ENCODE peak calls at places on chromosomes 11 and 22, in ten cellular contexts. P, Y, E, U, V, I, Z, C, K and F are unnamed samples.

GRCh38 chr22:49232319-49233067 is 595.2 kb downstream of the BRD1 start:
- DNase-seq in P (no peak), Y (no peak), E (peak), U (no peak), V (no peak), I (no peak), Z (no peak), C (no peak), K (no peak), F (no peak)

GRCh38 chr11:70323811-70324210 is 53.3 kb downstream of the PPFIA1 start:
- DNase-seq in P (no peak), Y (no peak), E (no peak), U (peak), V (no peak), I (no peak), Z (no peak), C (no peak), K (no peak), F (no peak)

GRCh38 chr11:66882540-66882939 is 25.7 kb downstream of the LRFN4 start:
- DNase-seq in P (no peak), Y (no peak), E (no peak), U (no peak), V (peak), I (no peak), Z (peak), C (no peak), K (no peak), F (no peak)

GRCh38 chr11:10642298-10642697 is 51.3 kb downstream of the IRAG1 start:
- DNase-seq in P (no peak), Y (no peak), E (no peak), U (no peak), V (no peak), I (no peak), Z (no peak), C (no peak), K (no peak), F (no peak)

GRCh38 chr22:47865626-47866025 is 1103.2 kb downstream of the TBC1D22A start:
- DNase-seq in P (no peak), Y (no peak), E (no peak), U (no peak), V (no peak), I (no peak), Z (no peak), C (no peak), K (no peak), F (no peak)

GRCh38 chr11:10405858-10406592 is 49.0 kb upstream of the AMPD3 start:
- DNase-seq in P (peak), Y (peak), E (no peak), U (peak), V (peak), I (peak), Z (peak), C (peak), K (peak), F (peak)

GRCh38 chr11:63564785-63565350 is 1.7 kb upstream of the PLAAT2 start:
- DNase-seq in P (no peak), Y (no peak), E (no peak), U (no peak), V (no peak), I (no peak), Z (no peak), C (no peak), K (no peak), F (no peak)

GRCh38 chr22:42692239-42693054 is 28.2 kb downstream of the A4GALT start:
- DNase-seq in P (no peak), Y (no peak), E (no peak), U (no peak), V (no peak), I (no peak), Z (no peak), C (no peak), K (no peak), F (no peak)

GRCh38 chr11:75275581-75275980 is 35.0 kb downstream of the TPBGL start:
- DNase-seq in P (peak), Y (peak), E (peak), U (no peak), V (peak), I (peak), Z (no peak), C (no peak), K (peak), F (peak)

GRCh38 chr11:777288-778255 is at the start of gene GATD1:
- DNase-seq in P (peak), Y (peak), E (peak), U (peak), V (peak), I (peak), Z (peak), C (peak), K (peak), F (peak)

GRCh38 chr11:87290304-87290922 is 252.7 kb downstream of the TMEM135 start:
- DNase-seq in P (no peak), Y (no peak), E (no peak), U (peak), V (no peak), I (no peak), Z (peak), C (no peak), K (no peak), F (no peak)

GRCh38 chr22:26563022-26563421 is 26.9 kb downstream of the TPST2 start:
- DNase-seq in P (no peak), Y (peak), E (no peak), U (no peak), V (no peak), I (no peak), Z (no peak), C (no peak), K (no peak), F (no peak)

GRCh38 chr11:2518983-2519340 is 74.2 kb downstream of the KCNQ1 start:
- DNase-seq in P (no peak), Y (peak), E (peak), U (no peak), V (no peak), I (peak), Z (no peak), C (peak), K (no peak), F (peak)

GRCh38 chr22:30397656-30398635 is 1.1 kb downstream of the SEC14L2 start:
- DNase-seq in P (no peak), Y (no peak), E (no peak), U (no peak), V (no peak), I (no peak), Z (no peak), C (no peak), K (no peak), F (no peak)

GRCh38 chr11:115313224-115313838 is 190.9 kb downstream of the CADM1 start:
- DNase-seq in P (no peak), Y (no peak), E (no peak), U (no peak), V (no peak), I (no peak), Z (no peak), C (no peak), K (no peak), F (no peak)

GRCh38 chr11:64703048-64703447 is 19.9 kb downstream of the NRXN2 start:
- DNase-seq in P (no peak), Y (no peak), E (no peak), U (no peak), V (no peak), I (no peak), Z (no peak), C (no peak), K (no peak), F (no peak)

GRCh38 chr11:65438257-65439151 is 15.9 kb downstream of the NEAT1 start:
- DNase-seq in P (no peak), Y (no peak), E (no peak), U (peak), V (no peak), I (no peak), Z (no peak), C (no peak), K (no peak), F (no peak)

GRCh38 chr11:14109742-14110141 is 147.2 kb downstream of the SPON1 start:
- DNase-seq in P (no peak), Y (no peak), E (no peak), U (no peak), V (no peak), I (no peak), Z (no peak), C (no peak), K (no peak), F (no peak)

GRCh38 chr11:108732395-108732794 is 67.5 kb downstream of the DDX10 start:
- DNase-seq in P (no peak), Y (no peak), E (no peak), U (no peak), V (no peak), I (no peak), Z (peak), C (no peak), K (no peak), F (no peak)

GRCh38 chr11:118572914-118573550 is 823 bp downstream of the ARCN1 start:
- DNase-seq in P (no peak), Y (no peak), E (no peak), U (peak), V (no peak), I (no peak), Z (no peak), C (no peak), K (no peak), F (peak)

GRCh38 chr22:17845790-17846189 is 71.5 kb upstream of the BID start:
- DNase-seq in P (no peak), Y (no peak), E (no peak), U (no peak), V (peak), I (no peak), Z (no peak), C (peak), K (no peak), F (no peak)

GRCh38 chr11:117197516-117198456 is 1.4 kb upstream of the TAGLN start:
- DNase-seq in P (no peak), Y (no peak), E (no peak), U (no peak), V (no peak), I (no peak), Z (no peak), C (peak), K (no peak), F (no peak)